ENCODE peak calls at places on chromosomes 2 and 18, in seven cellular contexts. U is stomach, V is lower lobe of right lung, L is mucosa of descending colon, H is neural progenitor cell, X is kidney, T is sigmoid colon. Y is an unnamed sample.

GRCh38 chr2:55141572-55142413 is 90.3 kb downstream of the CLHC1 start:
- DNase-seq in U (peak; percentile 40), V (no peak), L (no peak), H (no peak), X (no peak), T (no peak), Y (peak; percentile 61)

GRCh38 chr18:26546170-26546874 is 2.0 kb downstream of the KCTD1 start:
- DNase-seq in U (no peak), V (no peak), L (no peak), H (peak; percentile 67), X (no peak), T (no peak), Y (no peak)

GRCh38 chr2:62578837-62579640 is 73.0 kb upstream of the TMEM17 start:
- DNase-seq in U (no peak), V (no peak), L (no peak), H (no peak), X (no peak), T (no peak), Y (peak; percentile 52)

GRCh38 chr2:226993171-226993570 is 157.3 kb downstream of the RHBDD1 start:
- DNase-seq in U (no peak), V (no peak), L (no peak), H (no peak), X (no peak), T (no peak), Y (no peak)

GRCh38 chr2:28172114-28172898 is 220.4 kb upstream of the FOSL2 start:
- DNase-seq in U (no peak), V (no peak), L (no peak), H (no peak), X (no peak), T (no peak), Y (no peak)

GRCh38 chr18:54718436-54718773 is 109.9 kb upstream of the RAB27B start:
- DNase-seq in U (no peak), V (no peak), L (no peak), H (no peak), X (no peak), T (no peak), Y (no peak)

GRCh38 chr18:79960921-79961526 is 3.4 kb upstream of the HSBP1L1 start:
- DNase-seq in U (no peak), V (peak; percentile 25), L (peak; percentile 40), H (no peak), X (no peak), T (no peak), Y (no peak)

GRCh38 chr2:178155524-178155923 is 38.8 kb upstream of the OSBPL6 start:
- DNase-seq in U (no peak), V (no peak), L (no peak), H (no peak), X (no peak), T (no peak), Y (no peak)

GRCh38 chr18:80202264-80202998 is 44.9 kb downstream of the PARD6G start:
- DNase-seq in U (no peak), V (no peak), L (no peak), H (no peak), X (no peak), T (no peak), Y (no peak)

GRCh38 chr2:96888082-96889011 is 18.5 kb upstream of the SEMA4C start:
- DNase-seq in U (peak; percentile 70), V (peak; percentile 72), L (peak; percentile 79), H (no peak), X (no peak), T (peak; percentile 79), Y (no peak)
- H3K4me1 ChIP-seq in U (peaks cover 45% of the 10 kb centered on the region), V (peaks cover 56% of the 10 kb centered on the region), L (peaks cover 18% of the 10 kb centered on the region), H (peaks cover 29% of the 10 kb centered on the region), X (peaks cover 32% of the 10 kb centered on the region), T (peaks cover 67% of the 10 kb centered on the region), Y (peaks cover 9% of the 10 kb centered on the region)

DNA sequence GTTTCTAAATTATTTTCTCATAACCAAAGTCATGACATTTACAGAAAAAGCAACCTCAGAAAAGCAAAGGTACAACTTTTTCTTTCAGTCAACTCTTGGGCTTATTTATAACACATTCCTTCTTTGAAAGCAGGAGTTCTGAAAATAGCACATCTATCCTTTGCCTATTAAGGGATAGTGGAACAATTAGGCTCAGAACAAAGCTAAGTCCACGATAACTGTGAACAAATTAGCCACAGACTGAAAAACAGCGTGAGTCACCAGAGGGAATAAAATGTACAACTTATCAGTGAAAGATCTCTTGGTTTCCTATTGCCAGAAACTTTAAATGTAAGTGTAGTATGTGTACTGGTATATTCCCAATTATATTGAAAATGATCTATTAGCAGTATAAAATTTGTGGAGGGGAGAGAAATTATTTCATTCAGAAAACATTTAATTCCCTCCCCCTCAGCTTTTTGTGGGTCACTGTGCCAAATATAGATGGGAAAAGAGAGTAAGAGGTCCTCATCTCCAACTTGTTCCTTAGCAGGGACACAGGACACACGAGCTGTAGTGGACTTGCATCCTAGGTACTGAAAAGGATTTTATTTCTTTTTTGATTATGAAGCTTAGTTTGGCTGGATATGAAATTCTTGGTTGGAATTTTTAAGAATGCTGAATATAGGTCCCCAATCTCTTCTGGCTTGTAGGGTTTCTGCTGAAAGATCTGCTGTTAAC is 15.4 kb upstream of the MATN3 start:
- DNase-seq in U (no peak), V (no peak), L (no peak), H (no peak), X (no peak), T (no peak), Y (no peak)
- H3K4me3 ChIP-seq in U (no peak overlapping the region), V (no peak overlapping the region), L (no peak overlapping the region), H (no peak overlapping the region), X (no peak overlapping the region), T (no peak overlapping the region), Y (no peak overlapping the region)

GRCh38 chr2:10446631-10447030 is 1.5 kb downstream of the ODC1 start:
- DNase-seq in U (no peak), V (no peak), L (peak; percentile 21), H (no peak), X (no peak), T (no peak), Y (no peak)
- H3K4me1 ChIP-seq in U (peaks cover 51% of the 10 kb centered on the region), V (peaks cover 43% of the 10 kb centered on the region), L (peaks cover 20% of the 10 kb centered on the region), H (peaks cover 21% of the 10 kb centered on the region), X (peaks cover 7% of the 10 kb centered on the region), T (peaks cover 20% of the 10 kb centered on the region), Y (peaks cover 28% of the 10 kb centered on the region)

GRCh38 chr2:186543561-186544131 is 46.2 kb upstream of the ITGAV start:
- DNase-seq in U (no peak), V (no peak), L (no peak), H (no peak), X (no peak), T (no peak), Y (peak; percentile 88)

GRCh38 chr2:186546842-186547241 is 43.0 kb upstream of the ITGAV start:
- DNase-seq in U (no peak), V (no peak), L (no peak), H (no peak), X (no peak), T (no peak), Y (no peak)

GRCh38 chr2:186542002-186542401 is 47.9 kb upstream of the ITGAV start:
- DNase-seq in U (no peak), V (no peak), L (no peak), H (no peak), X (no peak), T (no peak), Y (no peak)

GRCh38 chr2:186540971-186541370 is 48.9 kb upstream of the ITGAV start:
- DNase-seq in U (no peak), V (no peak), L (no peak), H (peak; percentile 11), X (no peak), T (no peak), Y (no peak)

DNA sequence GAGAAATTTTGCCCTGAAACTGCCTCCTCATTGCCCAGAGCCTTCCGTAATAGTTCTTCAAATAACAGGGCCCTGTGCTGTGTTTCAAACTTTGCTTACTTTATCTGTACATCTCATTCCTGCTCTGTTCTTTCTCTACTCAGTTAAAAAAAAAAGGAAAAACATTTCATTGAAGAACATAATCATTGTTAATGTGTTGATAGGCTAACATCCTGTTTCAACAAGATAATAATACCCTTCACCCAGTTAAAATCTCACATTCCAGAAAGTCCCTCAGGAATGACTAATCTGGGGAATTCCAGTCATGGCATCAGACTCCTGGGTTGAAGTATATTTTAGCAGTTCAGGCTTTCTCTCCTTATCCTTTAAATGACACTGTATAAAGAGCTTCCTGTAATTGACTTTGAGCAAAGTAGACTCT is 45.6 kb upstream of the ITGAV start:
- DNase-seq in U (no peak), V (no peak), L (no peak), H (peak; percentile 45), X (no peak), T (no peak), Y (peak; percentile 63)
- H3K4me3 ChIP-seq in U (no peak overlapping the region), V (no peak overlapping the region), L (no peak overlapping the region), H (no peak overlapping the region), X (no peak overlapping the region), T (no peak overlapping the region), Y (no peak overlapping the region)

GRCh38 chr2:17915099-17915498 is 36.6 kb downstream of the KCNS3 start:
- DNase-seq in U (no peak), V (no peak), L (no peak), H (no peak), X (no peak), T (no peak), Y (no peak)
- H3K4me1 ChIP-seq in U (peaks cover 24% of the 10 kb centered on the region), V (no peaks in the 10 kb centered on the region), L (peaks cover 3% of the 10 kb centered on the region), H (no peaks in the 10 kb centered on the region), X (peaks cover 3% of the 10 kb centered on the region), T (peaks cover 10% of the 10 kb centered on the region), Y (no peaks in the 10 kb centered on the region)

GRCh38 chr2:30464544-30465170 is 17.6 kb downstream of the LCLAT1 start:
- DNase-seq in U (no peak), V (no peak), L (no peak), H (no peak), X (no peak), T (no peak), Y (no peak)
- H3K4me3 ChIP-seq in U (no peak overlapping the region), V (no peak overlapping the region), L (no peak overlapping the region), H (no peak overlapping the region), X (no peak overlapping the region), T (no peak overlapping the region), Y (no peak overlapping the region)

GRCh38 chr2:37553411-37554156 is 117.9 kb downstream of the CDC42EP3 start:
- DNase-seq in U (no peak), V (no peak), L (no peak), H (no peak), X (no peak), T (no peak), Y (no peak)

GRCh38 chr2:37552339-37552738 is 119.1 kb downstream of the CDC42EP3 start:
- DNase-seq in U (no peak), V (no peak), L (no peak), H (no peak), X (no peak), T (no peak), Y (no peak)

GRCh38 chr2:37555457-37555856 is 116.0 kb downstream of the CDC42EP3 start:
- DNase-seq in U (no peak), V (peak; percentile 66), L (no peak), H (no peak), X (no peak), T (no peak), Y (no peak)

GRCh38 chr2:37554687-37555086 is 116.8 kb downstream of the CDC42EP3 start:
- DNase-seq in U (no peak), V (no peak), L (no peak), H (no peak), X (no peak), T (no peak), Y (no peak)

DNA sequence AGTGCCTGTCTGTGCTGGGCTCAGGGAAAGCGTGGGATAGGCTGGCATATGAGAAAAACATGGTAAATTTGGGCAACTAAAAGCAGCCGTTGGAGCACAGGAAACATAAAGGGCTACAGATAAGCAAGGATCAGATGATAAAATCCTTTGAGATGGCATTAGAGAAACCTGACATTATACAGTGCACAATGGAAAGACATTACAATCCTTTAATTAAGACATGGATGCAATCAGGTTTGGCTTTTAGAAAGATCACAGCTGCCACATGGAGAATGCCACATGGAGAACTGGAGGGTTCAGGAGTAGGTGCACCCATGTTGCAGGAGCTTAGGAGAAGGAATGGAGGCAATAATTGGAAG is 117.3 kb downstream of the CDC42EP3 start:
- DNase-seq in U (no peak), V (no peak), L (no peak), H (no peak), X (no peak), T (no peak), Y (no peak)
- H3K4me1 ChIP-seq in U (peaks cover 3% of the 10 kb centered on the region), V (no peaks in the 10 kb centered on the region), L (no peaks in the 10 kb centered on the region), H (no peaks in the 10 kb centered on the region), X (no peaks in the 10 kb centered on the region), T (no peaks in the 10 kb centered on the region), Y (no peaks in the 10 kb centered on the region)

Y was measured in SJSA1.